ENCODE peak calls at places on chromosomes 7 and 10, in seven cellular contexts. M is Panc1, Z is choroid plexus epithelial cell, T is pancreas, F is endothelial cell, V is heart left ventricle, G is GM23338. P is an unnamed sample.

GRCh38 chr10:132292972-132293415 is 14.8 kb downstream of the STK32C start:
- DNase-seq in M (no peak), Z (no peak), T (no peak), F (no peak), V (no peak), G (no peak), P (no peak)

GRCh38 chr10:48739141-48739540 is 54.5 kb downstream of the WDFY4 start:
- DNase-seq in M (no peak), Z (no peak), T (no peak), F (no peak), V (no peak), G (no peak), P (no peak)

GRCh38 chr7:156034397-156034796 is 222.1 kb upstream of the SHH start:
- DNase-seq in M (no peak), Z (no peak), T (no peak), F (no peak), V (no peak), G (no peak), P (no peak)

GRCh38 chr7:154493594-154493993 is 441.4 kb downstream of the DPP6 start:
- DNase-seq in M (no peak), Z (no peak), T (no peak), F (no peak), V (no peak), G (no peak), P (no peak)

GRCh38 chr7:47428052-47428779 is 153.7 kb downstream of the TNS3 start:
- DNase-seq in M (no peak), Z (no peak), T (no peak), F (no peak), V (no peak), G (no peak), P (no peak)

GRCh38 chr7:35253182-35253679 is 669 bp downstream of the TBX20 start:
- DNase-seq in M (no peak), Z (no peak), T (no peak), F (no peak), V (no peak), G (no peak), P (no peak)

GRCh38 chr10:16105082-16105481 is 244.8 kb upstream of the MINDY3 start:
- DNase-seq in M (no peak), Z (no peak), T (no peak), F (no peak), V (no peak), G (no peak), P (no peak)

GRCh38 chr10:26336979-26337378 is 101.2 kb upstream of the APBB1IP start:
- DNase-seq in M (no peak), Z (no peak), T (no peak), F (no peak), V (no peak), G (no peak), P (no peak)

GRCh38 chr7:28937593-28937992 is 20.5 kb downstream of the TRIL start:
- DNase-seq in M (no peak), Z (no peak), T (no peak), F (no peak), V (no peak), G (no peak), P (no peak)

GRCh38 chr7:88635149-88635548 is 124.4 kb upstream of the ZNF804B start:
- DNase-seq in M (no peak), Z (no peak), T (no peak), F (no peak), V (no peak), G (peak), P (no peak)

GRCh38 chr7:41098846-41099245 is 604.0 kb downstream of the INHBA start:
- DNase-seq in M (no peak), Z (no peak), T (no peak), F (no peak), V (no peak), G (no peak), P (no peak)

GRCh38 chr10:90652519-90652918 is 205.3 kb downstream of the HTR7 start:
- DNase-seq in M (no peak), Z (peak), T (no peak), F (no peak), V (no peak), G (peak), P (peak)

GRCh38 chr7:102819151-102819550 is 70.4 kb downstream of the FAM185A start:
- DNase-seq in M (no peak), Z (no peak), T (no peak), F (no peak), V (no peak), G (no peak), P (no peak)

GRCh38 chr10:17028843-17029580 is 100.6 kb downstream of the CUBN start:
- DNase-seq in M (no peak), Z (no peak), T (no peak), F (no peak), V (no peak), G (no peak), P (no peak)

GRCh38 chr7:98802781-98803110 is 67.1 kb downstream of the TMEM130 start:
- DNase-seq in M (no peak), Z (no peak), T (no peak), F (no peak), V (no peak), G (no peak), P (peak)

DNA sequence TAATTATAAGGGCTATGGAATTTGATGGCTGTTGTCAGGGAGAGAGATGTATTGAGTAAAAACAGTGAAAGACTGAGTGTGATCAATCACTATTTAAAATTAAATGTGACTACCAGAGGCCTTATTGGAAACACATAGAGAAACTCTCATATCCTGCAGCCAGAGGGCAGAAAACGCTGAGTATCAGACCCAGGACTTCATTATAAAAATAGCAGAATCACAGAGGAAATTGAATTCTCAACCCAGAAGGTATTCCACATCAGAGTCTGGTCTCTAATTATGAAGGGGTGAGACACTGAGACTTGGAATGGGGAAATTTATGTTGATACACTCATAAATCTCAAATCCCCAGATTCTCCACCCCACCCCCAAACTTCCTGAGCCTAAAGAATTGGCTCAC is 69.5 kb upstream of the IL6 start:
- DNase-seq in M (no peak), Z (peak), T (no peak), F (no peak), V (no peak), G (no peak), P (no peak)
- TF ChIP-seq CTCF in M (no peak), Z (peak), T (no peak), F (no peak), V (no peak), G (peak), P (no peak)

GRCh38 chr7:17302575-17303142 is 4.2 kb downstream of the AHR start:
- DNase-seq in M (no peak), Z (peak), T (no peak), F (no peak), V (no peak), G (peak), P (peak)
- TF ChIP-seq CTCF in M (peak), Z (peak), T (no peak), F (no peak), V (peak), G (peak), P (peak)

GRCh38 chr7:38451840-38452239 is 178.4 kb upstream of the TARP start:
- DNase-seq in M (peak), Z (peak), T (no peak), F (no peak), V (no peak), G (peak), P (peak)
- TF ChIP-seq CTCF in M (peak), Z (peak), T (no peak), F (no peak), V (peak), G (peak), P (no peak)

GRCh38 chr10:1379601-1380000 is 323.4 kb downstream of the WDR37 start:
- DNase-seq in M (no peak), Z (no peak), T (no peak), F (peak), V (no peak), G (peak), P (no peak)
- TF ChIP-seq CTCF in M (peak), Z (no peak), T (no peak), F (no peak), V (no peak), G (peak), P (no peak)

DNA sequence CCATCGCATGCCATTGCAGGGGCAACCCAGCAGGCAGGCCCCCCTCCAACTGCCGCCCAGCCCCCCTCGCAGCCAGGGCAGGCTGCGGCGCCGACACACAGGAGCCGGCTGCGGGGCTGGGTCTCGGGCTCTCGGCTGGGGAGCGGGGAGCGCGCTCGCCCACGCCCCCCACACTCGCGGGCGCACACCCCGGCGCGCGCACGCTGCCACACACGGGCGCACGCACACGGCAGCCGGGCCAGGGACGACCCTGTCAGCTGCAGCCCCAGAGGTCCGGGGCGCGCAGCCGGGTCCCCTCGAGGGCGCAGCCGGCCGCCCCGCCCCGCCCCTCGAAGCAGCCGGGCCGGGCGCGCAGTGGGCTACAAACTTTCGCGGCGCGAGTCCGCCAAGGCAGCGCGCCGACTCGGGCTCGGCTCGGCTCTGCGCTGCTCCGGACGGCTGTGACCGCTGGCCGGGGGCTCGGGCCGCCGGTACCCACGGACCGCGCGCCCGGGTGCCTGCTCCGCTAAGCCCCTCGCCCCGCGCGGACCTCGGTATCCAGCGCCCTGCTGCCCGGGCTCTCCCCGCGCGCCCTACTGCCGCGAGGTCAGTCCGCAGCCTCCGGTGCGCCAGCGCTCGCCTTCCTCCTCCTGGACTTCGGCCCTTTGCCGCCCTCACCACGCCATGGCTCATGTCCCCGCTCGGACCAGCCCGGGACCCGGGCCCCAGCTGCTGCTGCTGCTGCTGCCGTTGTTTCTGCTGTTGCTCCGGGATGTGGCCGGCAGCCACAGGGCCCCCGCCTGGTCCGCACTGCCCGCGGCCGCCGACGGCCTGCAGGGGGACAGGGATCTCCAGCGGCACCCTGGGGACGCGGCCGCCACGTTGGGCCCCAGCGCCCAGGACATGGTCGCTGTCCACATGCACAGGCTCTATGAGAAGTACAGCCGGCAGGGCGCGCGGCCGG is at the start of gene GDF10:
- DNase-seq in M (no peak), Z (peak), T (peak), F (peak), V (no peak), G (peak), P (no peak)
- TF ChIP-seq CTCF in M (no peak), Z (no peak), T (no peak), F (no peak), V (no peak), G (no peak), P (no peak)

DNA sequence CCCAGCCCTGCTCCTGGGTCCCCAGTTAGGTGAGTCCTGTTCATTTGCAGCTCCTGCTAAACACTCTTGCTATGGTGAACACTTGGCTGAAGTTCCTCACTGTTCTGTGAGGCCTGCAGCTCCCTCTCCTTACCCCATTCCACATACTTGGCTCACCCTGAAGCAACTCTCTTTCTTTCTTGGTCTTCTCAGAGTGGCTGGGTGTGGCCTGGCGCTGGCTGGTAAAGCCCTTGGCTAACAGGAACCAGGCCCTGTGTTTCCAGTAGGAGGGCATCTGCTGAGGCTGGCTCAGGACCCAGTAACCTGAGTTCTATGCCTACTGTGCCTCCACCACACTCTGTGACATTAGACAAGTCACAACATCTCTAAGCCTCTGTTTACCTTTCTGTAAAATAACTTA is 53.1 kb upstream of the COL13A1 start:
- DNase-seq in M (no peak), Z (no peak), T (no peak), F (no peak), V (no peak), G (no peak), P (no peak)
- TF ChIP-seq CTCF in M (no peak), Z (no peak), T (no peak), F (no peak), V (no peak), G (no peak), P (no peak)

GRCh38 chr10:75883081-75883480 is 451.7 kb downstream of the LRMDA start:
- DNase-seq in M (no peak), Z (no peak), T (no peak), F (no peak), V (no peak), G (no peak), P (no peak)

GRCh38 chr10:75887981-75888380 is 456.6 kb downstream of the LRMDA start:
- DNase-seq in M (no peak), Z (no peak), T (no peak), F (no peak), V (no peak), G (no peak), P (no peak)

GRCh38 chr10:75889051-75889450 is 457.6 kb downstream of the LRMDA start:
- DNase-seq in M (no peak), Z (no peak), T (no peak), F (no peak), V (no peak), G (no peak), P (no peak)

GRCh38 chr10:75887369-75887768 is 455.9 kb downstream of the LRMDA start:
- DNase-seq in M (no peak), Z (no peak), T (no peak), F (no peak), V (no peak), G (no peak), P (no peak)

DNA sequence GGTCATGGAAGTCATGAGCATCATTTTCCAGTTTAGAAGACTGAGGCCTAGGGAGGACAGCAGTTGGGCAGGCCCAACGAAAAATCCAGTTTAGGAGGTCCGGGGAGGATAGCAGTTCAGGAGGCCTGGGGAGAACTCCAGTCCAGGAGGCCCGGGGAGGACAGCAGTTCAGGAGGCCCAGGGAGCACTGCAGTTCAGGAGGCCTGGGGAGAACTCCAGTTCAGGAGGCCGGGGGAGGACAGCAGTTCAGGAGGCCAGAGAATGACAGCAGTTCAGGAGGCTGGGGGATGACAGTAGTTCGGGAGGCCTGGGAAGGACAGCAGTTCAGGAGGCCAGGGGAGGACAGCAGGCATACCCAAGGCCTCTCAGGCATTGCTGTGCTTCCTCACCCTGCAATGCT is 453.4 kb downstream of the LRMDA start:
- DNase-seq in M (no peak), Z (no peak), T (no peak), F (no peak), V (no peak), G (no peak), P (no peak)
- TF ChIP-seq CTCF in M (no peak), Z (no peak), T (no peak), F (no peak), V (no peak), G (no peak), P (no peak)

GRCh38 chr7:111080495-111081105 is 10.3 kb upstream of the LRRN3 start:
- DNase-seq in M (no peak), Z (no peak), T (no peak), F (no peak), V (no peak), G (no peak), P (no peak)

GRCh38 chr7:111083423-111083822 is 7.5 kb upstream of the LRRN3 start:
- DNase-seq in M (no peak), Z (peak), T (no peak), F (no peak), V (no peak), G (no peak), P (peak)

GRCh38 chr7:111085356-111085755 is 5.6 kb upstream of the LRRN3 start:
- DNase-seq in M (no peak), Z (no peak), T (no peak), F (no peak), V (no peak), G (no peak), P (no peak)

GRCh38 chr7:111082351-111082750 is 8.6 kb upstream of the LRRN3 start:
- DNase-seq in M (no peak), Z (peak), T (no peak), F (no peak), V (no peak), G (no peak), P (no peak)

GRCh38 chr7:111081553-111081952 is 9.4 kb upstream of the LRRN3 start:
- DNase-seq in M (no peak), Z (no peak), T (no peak), F (no peak), V (no peak), G (no peak), P (no peak)
- TF ChIP-seq CTCF in M (no peak), Z (no peak), T (no peak), F (no peak), V (no peak), G (no peak), P (no peak)

P was measured in GM20000.